ENCODE peak calls at places on chromosomes 3 and 15, in four cellular contexts. H is K562, P is IMR-90, A is GM12878. M is an unnamed sample.

GRCh38 chr3:107241217-107241616 is 136.0 kb upstream of the CCDC54 start:
- DNase-seq in H (peak; percentile 11), P (no peak), A (no peak), M (peak; percentile 49)

GRCh38 chr15:82105458-82106205 is 59.8 kb upstream of the MEX3B start:
- DNase-seq in H (no peak), P (peak; percentile 78), A (no peak), M (no peak)

GRCh38 chr3:152299243-152299976 is 30.7 kb downstream of the MBNL1 start:
- DNase-seq in H (no peak), P (no peak), A (no peak), M (no peak)

GRCh38 chr3:157089455-157090221 is 70.3 kb downstream of the CCNL1 start:
- DNase-seq in H (peak; percentile 42), P (peak; percentile 71), A (peak; percentile 69), M (no peak)

GRCh38 chr3:119643528-119643927 is 16.9 kb downstream of the POPDC2 start:
- DNase-seq in H (no peak), P (peak; percentile 87), A (no peak), M (peak; percentile 33)

GRCh38 chr3:11757929-11758328 is 88.8 kb downstream of the TAMM41 start:
- DNase-seq in H (no peak), P (no peak), A (no peak), M (no peak)

GRCh38 chr3:133644768-133645167 is 17.0 kb downstream of the TOPBP1 start:
- DNase-seq in H (no peak), P (peak; percentile 93), A (no peak), M (peak; percentile 80)

GRCh38 chr3:12797892-12798558 is 1.5 kb downstream of the CAND2 start:
- DNase-seq in H (no peak), P (no peak), A (no peak), M (no peak)

GRCh38 chr3:15097889-15098288 is 1.1 kb downstream of the RBSN start:
- DNase-seq in H (no peak), P (no peak), A (peak; percentile 51), M (no peak)

GRCh38 chr3:115100172-115100571 is 46.9 kb downstream of the ZBTB20 start:
- DNase-seq in H (no peak), P (peak; percentile 70), A (peak; percentile 9), M (no peak)

GRCh38 chr3:13296662-13297061 is 123.5 kb downstream of the NUP210 start:
- DNase-seq in H (no peak), P (no peak), A (no peak), M (no peak)

GRCh38 chr15:44038801-44039200 is 156.3 kb downstream of the FRMD5 start:
- DNase-seq in H (no peak), P (peak; percentile 66), A (no peak), M (no peak)

GRCh38 chr15:60370105-60370803 is 27.5 kb downstream of the ANXA2 start:
- DNase-seq in H (no peak), P (no peak), A (no peak), M (no peak)

GRCh38 chr3:127034990-127035652 is 52.2 kb downstream of the PLXNA1 start:
- DNase-seq in H (no peak), P (no peak), A (no peak), M (no peak)

GRCh38 chr3:31226331-31226730 is 306.4 kb upstream of the STT3B start:
- DNase-seq in H (no peak), P (no peak), A (no peak), M (no peak)

GRCh38 chr15:73927476-73928240 is 1.4 kb downstream of the LOXL1 start:
- DNase-seq in H (peak; percentile 73), P (peak; percentile 51), A (no peak), M (peak; percentile 49)

GRCh38 chr15:95017950-95018349 is 786.6 kb downstream of the MCTP2 start:
- DNase-seq in H (no peak), P (no peak), A (no peak), M (no peak)

DNA sequence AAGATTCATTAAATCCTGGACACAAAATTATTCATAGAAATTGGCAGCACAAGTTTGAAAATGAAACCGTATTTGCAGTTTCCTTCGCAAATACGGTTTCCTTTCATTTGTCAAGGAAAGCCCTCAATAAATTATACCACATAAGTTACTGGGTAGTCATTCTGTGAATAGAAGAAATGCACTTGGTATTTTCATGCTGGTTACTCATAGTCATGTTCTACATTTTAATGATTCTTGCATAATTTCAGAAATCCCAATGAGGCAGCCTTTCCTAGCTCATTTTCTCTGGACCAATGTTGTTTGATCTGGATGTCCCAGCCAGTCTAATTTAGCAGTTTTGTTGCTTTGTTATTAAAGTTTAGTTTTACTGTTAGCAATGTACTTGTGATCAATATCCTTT is 43.2 kb downstream of the MINAR1 start:
- DNase-seq in H (no peak), P (peak; percentile 56), A (no peak), M (no peak)
- TF ChIP-seq ELK1 in H (no peak), P (no peak), A (no peak), M (no peak)

GRCh38 chr3:5151586-5151985 is 29.5 kb downstream of the ARL8B start:
- DNase-seq in H (peak; percentile 55), P (no peak), A (no peak), M (no peak)
- TF ChIP-seq ELK1 in H (no peak), P (no peak), A (no peak), M (no peak)

DNA sequence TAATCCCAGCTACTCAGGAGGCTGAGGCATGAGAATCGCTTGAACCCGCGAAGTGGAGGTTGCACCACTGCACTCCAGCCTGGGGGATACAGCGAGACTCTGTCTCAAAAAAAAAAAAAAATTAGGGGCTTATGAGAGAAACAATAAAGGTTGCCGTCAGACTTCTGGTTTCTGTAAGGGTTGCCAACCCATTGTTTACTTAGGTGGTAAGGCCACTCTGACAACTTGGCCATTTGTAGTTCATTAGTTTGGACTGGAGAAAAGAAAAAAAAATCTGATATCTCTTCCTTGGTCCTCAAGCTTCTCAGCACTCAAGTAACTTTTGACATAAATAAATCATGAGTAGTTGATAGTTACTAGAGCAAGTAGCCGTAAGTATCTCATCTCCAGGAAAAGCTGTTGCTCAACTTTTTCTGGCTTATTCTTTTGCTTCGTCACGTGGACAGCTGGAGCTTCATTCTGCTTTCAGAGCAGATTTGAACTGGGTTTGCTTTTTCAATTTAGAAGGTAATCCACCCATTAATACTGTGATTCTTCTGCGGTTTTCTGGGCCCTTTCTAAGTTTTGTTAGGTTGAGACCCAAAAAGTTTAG is 9.4 kb downstream of the SNX1 start:
- DNase-seq in H (no peak), P (peak; percentile 57), A (no peak), M (no peak)
- TF ChIP-seq ELK1 in H (no peak), P (no peak), A (no peak), M (no peak)

GRCh38 chr15:93173369-93173768 is 84.4 kb upstream of the RGMA start:
- DNase-seq in H (no peak), P (no peak), A (no peak), M (peak; percentile 27)
- TF ChIP-seq ELK1 in H (no peak), P (no peak), A (no peak), M (no peak)

GRCh38 chr3:54706783-54707182 is 221.1 kb downstream of the LRTM1 start:
- DNase-seq in H (no peak), P (no peak), A (no peak), M (no peak)
- TF ChIP-seq ELK1 in H (no peak), P (no peak), A (no peak), M (no peak)

M was measured in A549.